ENCODE peak calls at places on chromosomes 4 and X, in seven cellular contexts. O is HEK293T, W is T47D, B is SK-MEL-5, H is fibroblast of mammary gland, Q is AG04450, Y is anterior cingulate cortex. R is an unnamed sample.

GRCh38 chr4:156347412-156348075 is 393.9 kb upstream of the CTSO start:
- DNase-seq in O (no peak), W (no peak), B (no peak), H (peak), Q (no peak), Y (no peak), R (peak)

GRCh38 chr4:140260227-140260626 is 106.2 kb upstream of the MAML3 start:
- DNase-seq in O (no peak), W (no peak), B (no peak), H (peak), Q (peak), Y (no peak), R (peak)

GRCh38 chr4:140996757-140997156 is 136.5 kb downstream of the RNF150 start:
- DNase-seq in O (no peak), W (no peak), B (peak), H (peak), Q (peak), Y (no peak), R (peak)

GRCh38 chr4:57119054-57119651 is 9.0 kb upstream of the IGFBP7 start:
- DNase-seq in O (no peak), W (no peak), B (peak), H (peak), Q (peak), Y (peak), R (peak)

GRCh38 chr4:157004279-157005161 is 32.9 kb upstream of the PDGFC start:
- DNase-seq in O (no peak), W (no peak), B (peak), H (peak), Q (no peak), Y (no peak), R (no peak)

GRCh38 chr4:148349153-148349552 is 93.1 kb downstream of the NR3C2 start:
- DNase-seq in O (no peak), W (no peak), B (no peak), H (no peak), Q (no peak), Y (no peak), R (no peak)

GRCh38 chr4:150286656-150287055 is 208.4 kb downstream of the DCLK2 start:
- DNase-seq in O (no peak), W (no peak), B (no peak), H (peak), Q (no peak), Y (no peak), R (no peak)

GRCh38 chr4:80094191-80094590 is 21.2 kb upstream of the ANTXR2 start:
- DNase-seq in O (no peak), W (no peak), B (no peak), H (peak), Q (no peak), Y (no peak), R (no peak)

GRCh38 chr4:82798168-82799005 is at the start of gene SCD5:
- DNase-seq in O (peak), W (peak), B (peak), H (peak), Q (peak), Y (peak), R (peak)

GRCh38 chrX:114675365-114675764 is 91.5 kb downstream of the HTR2C start:
- DNase-seq in O (no peak), W (no peak), B (no peak), H (peak), Q (no peak), Y (no peak), R (no peak)

GRCh38 chr4:154399259-154399974 is 92.2 kb downstream of the DCHS2 start:
- DNase-seq in O (no peak), W (peak), B (peak), H (peak), Q (no peak), Y (no peak), R (peak)

GRCh38 chrX:129495941-129496340 is 27.3 kb downstream of the SMARCA1 start:
- DNase-seq in O (no peak), W (no peak), B (no peak), H (peak), Q (no peak), Y (no peak), R (peak)

GRCh38 chrX:53128097-53128749 is 34.3 kb downstream of the KANTR start:
- DNase-seq in O (no peak), W (no peak), B (no peak), H (peak), Q (no peak), Y (no peak), R (no peak)

GRCh38 chrX:132470179-132470578 is 18.7 kb downstream of the MBNL3 start:
- DNase-seq in O (no peak), W (no peak), B (no peak), H (no peak), Q (no peak), Y (no peak), R (no peak)

GRCh38 chr4:69831646-69832325 is 28.2 kb downstream of the SULT1E1 start:
- DNase-seq in O (no peak), W (no peak), B (no peak), H (no peak), Q (no peak), Y (no peak), R (no peak)

GRCh38 chr4:109079177-109079576 is 223.3 kb downstream of the COL25A1 start:
- DNase-seq in O (no peak), W (no peak), B (peak), H (peak), Q (no peak), Y (no peak), R (no peak)

GRCh38 chr4:48046059-48046458 is 29.5 kb downstream of the NIPAL1 start:
- DNase-seq in O (no peak), W (no peak), B (no peak), H (no peak), Q (no peak), Y (no peak), R (no peak)

GRCh38 chr4:7248857-7249256 is 56.5 kb downstream of the SORCS2 start:
- DNase-seq in O (no peak), W (no peak), B (no peak), H (no peak), Q (no peak), Y (no peak), R (no peak)

GRCh38 chr4:27789768-27790167 is 929.1 kb downstream of the STIM2 start:
- DNase-seq in O (no peak), W (no peak), B (no peak), H (peak), Q (no peak), Y (no peak), R (peak)

GRCh38 chr4:176193898-176194297 is 1.5 kb downstream of the SPATA4 start:
- DNase-seq in O (no peak), W (no peak), B (no peak), H (peak), Q (peak), Y (no peak), R (no peak)

GRCh38 chr4:145034727-145035211 is 63.2 kb downstream of the ANAPC10 start:
- DNase-seq in O (no peak), W (no peak), B (no peak), H (peak), Q (peak), Y (no peak), R (peak)

GRCh38 chrX:12548746-12549145 is 242.5 kb upstream of the PRPS2 start:
- DNase-seq in O (peak), W (peak), B (peak), H (peak), Q (peak), Y (no peak), R (peak)

GRCh38 chrX:24513416-24513815 is 48.3 kb downstream of the PDK3 start:
- DNase-seq in O (no peak), W (no peak), B (no peak), H (no peak), Q (no peak), Y (no peak), R (no peak)

GRCh38 chr4:5654791-5655190 is 53.6 kb downstream of the EVC2 start:
- DNase-seq in O (no peak), W (no peak), B (no peak), H (no peak), Q (no peak), Y (peak), R (no peak)

GRCh38 chr4:26321326-26322276 is 787 bp downstream of the RBPJ start:
- DNase-seq in O (no peak), W (peak), B (peak), H (no peak), Q (no peak), Y (no peak), R (peak)

GRCh38 chrX:153930011-153930910 is 4.2 kb upstream of the ARHGAP4 start:
- DNase-seq in O (no peak), W (no peak), B (no peak), H (no peak), Q (no peak), Y (no peak), R (no peak)

GRCh38 chrX:119482497-119483480 is 14.5 kb downstream of the SLC25A5 start:
- DNase-seq in O (peak), W (no peak), B (peak), H (peak), Q (no peak), Y (peak), R (peak)

GRCh38 chrX:131895807-131896206 is 127.3 kb upstream of the STK26 start:
- DNase-seq in O (no peak), W (no peak), B (no peak), H (no peak), Q (no peak), Y (no peak), R (no peak)

GRCh38 chrX:2439613-2440012 is 61.2 kb downstream of the DHRSX start:
- DNase-seq in O (no peak), W (no peak), B (no peak), H (no peak), Q (no peak), Y (no peak), R (no peak)

GRCh38 chrX:133249659-133250058 is 31.5 kb upstream of the TFDP3 start:
- DNase-seq in O (no peak), W (no peak), B (peak), H (peak), Q (no peak), Y (no peak), R (no peak)

GRCh38 chrX:134926864-134927263 is 63.9 kb upstream of the SMIM10 start:
- DNase-seq in O (no peak), W (no peak), B (no peak), H (no peak), Q (no peak), Y (no peak), R (no peak)

GRCh38 chr4:60744767-60745166 is 455.4 kb upstream of the ADGRL3 start:
- DNase-seq in O (no peak), W (no peak), B (no peak), H (peak), Q (no peak), Y (no peak), R (no peak)

GRCh38 chrX:48496660-48497059 is 12.1 kb upstream of the PORCN start:
- DNase-seq in O (no peak), W (no peak), B (no peak), H (peak), Q (no peak), Y (no peak), R (no peak)

GRCh38 chr4:7195138-7195510 is 2.8 kb downstream of the SORCS2 start:
- DNase-seq in O (no peak), W (no peak), B (no peak), H (no peak), Q (no peak), Y (no peak), R (no peak)

GRCh38 chr4:39883645-39884044 is 94.1 kb downstream of the PDS5A start:
- DNase-seq in O (no peak), W (no peak), B (no peak), H (peak), Q (no peak), Y (no peak), R (peak)

GRCh38 chr4:185697488-185697887 is 114.5 kb downstream of the SORBS2 start:
- DNase-seq in O (no peak), W (no peak), B (no peak), H (no peak), Q (no peak), Y (no peak), R (no peak)

GRCh38 chrX:50770702-50771101 is 43.3 kb downstream of the SHROOM4 start:
- DNase-seq in O (no peak), W (no peak), B (no peak), H (no peak), Q (no peak), Y (no peak), R (no peak)

GRCh38 chrX:118540342-118540741 is 44.7 kb downstream of the DOCK11 start:
- DNase-seq in O (no peak), W (no peak), B (no peak), H (no peak), Q (no peak), Y (no peak), R (no peak)

GRCh38 chrX:103879339-103879738 is 47.3 kb upstream of the RAB9B start:
- DNase-seq in O (no peak), W (no peak), B (no peak), H (peak), Q (no peak), Y (no peak), R (peak)

R was measured in trophoblast cell.